ENCODE peak calls at places on chromosome X, in six cellular contexts. T is CD4-positive, alpha-beta T cell; E is cardiac muscle cell; P is thoracic aorta; Y is CD8-positive, alpha-beta T cell; L is right lobe of liver. H is an unnamed sample.

GRCh38 chrX:63475200-63475599 is 124.1 kb upstream of the SPIN4 start:
- DNase-seq in T (no peak), E (no peak), P (no peak), Y (no peak), L (no peak), H (no peak)

GRCh38 chrX:31057691-31058090 is 14.2 kb downstream of the FTHL17 start:
- DNase-seq in T (no peak), E (no peak), P (no peak), Y (no peak), L (no peak), H (no peak)

GRCh38 chrX:39162322-39162721 is 361.1 kb downstream of the MID1IP1 start:
- DNase-seq in T (peak), E (no peak), P (no peak), Y (peak), L (no peak), H (no peak)

GRCh38 chrX:64642482-64642881 is 247.2 kb upstream of the MTMR8 start:
- DNase-seq in T (no peak), E (no peak), P (no peak), Y (no peak), L (no peak), H (no peak)

GRCh38 chrX:19097553-19097952 is 24.7 kb downstream of the ADGRG2 start:
- DNase-seq in T (no peak), E (no peak), P (no peak), Y (no peak), L (no peak), H (no peak)

GRCh38 chrX:103250977-103251376 is 4.0 kb downstream of the TCEAL8 start:
- DNase-seq in T (no peak), E (no peak), P (no peak), Y (no peak), L (no peak), H (peak)

GRCh38 chrX:150162141-150162540 is 201.0 kb upstream of the MAMLD1 start:
- DNase-seq in T (no peak), E (no peak), P (no peak), Y (no peak), L (no peak), H (peak)

GRCh38 chrX:37830371-37830770 is 17.0 kb downstream of the DYNLT3 start:
- DNase-seq in T (no peak), E (no peak), P (no peak), Y (no peak), L (no peak), H (no peak)

GRCh38 chrX:150038356-150038755 is 100.1 kb upstream of the EOLA2 start:
- DNase-seq in T (no peak), E (no peak), P (no peak), Y (no peak), L (no peak), H (no peak)

DNA sequence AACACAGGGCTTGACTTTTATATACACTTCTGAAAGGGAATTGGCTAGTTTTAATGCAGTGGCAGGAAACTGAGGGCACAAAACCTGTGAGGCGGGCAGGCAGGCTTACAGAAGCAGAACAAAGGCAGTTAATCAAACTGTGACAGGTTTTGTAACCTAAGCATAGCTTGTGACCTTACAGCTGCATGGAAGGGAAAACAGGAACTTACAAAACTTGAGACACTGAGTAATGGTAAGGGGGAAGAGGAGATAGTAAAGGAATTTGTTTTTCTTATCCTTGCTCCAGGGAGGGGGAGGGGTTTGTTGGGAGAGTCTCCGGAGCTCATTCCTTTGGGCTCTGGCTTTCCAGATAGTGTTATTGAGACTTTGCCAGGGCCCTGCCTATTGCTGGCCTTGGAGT is 55.6 kb downstream of the SLITRK4 start:
- DNase-seq in T (no peak), E (peak), P (no peak), Y (no peak), L (no peak), H (peak)
- H3K27ac ChIP-seq in T (no peak), E (no peak), P (no peak), Y (no peak), L (no peak), H (no peak)

DNA sequence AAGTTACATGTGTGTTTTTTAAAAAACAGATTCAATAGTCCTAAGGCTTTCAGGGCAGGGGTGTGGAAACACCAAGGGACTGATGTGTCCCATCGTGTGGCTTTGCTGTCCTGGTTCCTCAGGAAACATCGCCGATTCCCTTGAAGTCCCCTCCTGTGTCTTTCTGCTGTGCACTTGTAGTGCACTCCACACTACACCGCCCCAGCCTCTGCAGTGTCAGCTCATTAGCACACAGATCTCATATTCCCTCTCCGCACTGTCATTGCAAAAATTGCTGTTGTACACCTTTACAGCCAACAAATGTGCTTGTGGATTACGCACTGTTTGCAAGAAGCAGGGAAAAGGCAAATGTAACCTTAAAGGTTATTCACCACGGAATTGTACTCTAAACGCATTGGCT is 5.2 kb downstream of the GRIA3 start:
- DNase-seq in T (no peak), E (no peak), P (no peak), Y (no peak), L (no peak), H (no peak)
- TF ChIP-seq CTCF in T (no peak), E (no peak), P (no peak), Y (no peak), L (no peak), H (no peak)

GRCh38 chrX:153806999-153807575 is 12.6 kb downstream of the SSR4 start:
- DNase-seq in T (no peak), E (no peak), P (no peak), Y (no peak), L (no peak), H (no peak)

GRCh38 chrX:153803211-153804099 is 9.0 kb downstream of the SSR4 start:
- DNase-seq in T (no peak), E (no peak), P (no peak), Y (no peak), L (no peak), H (no peak)

GRCh38 chrX:153804100-153804595 is 9.7 kb downstream of the SSR4 start:
- DNase-seq in T (no peak), E (no peak), P (no peak), Y (no peak), L (no peak), H (no peak)

GRCh38 chrX:153804621-153805020 is 10.2 kb downstream of the SSR4 start:
- DNase-seq in T (no peak), E (no peak), P (no peak), Y (no peak), L (no peak), H (no peak)

GRCh38 chrX:153805436-153805835 is 11.0 kb downstream of the SSR4 start:
- DNase-seq in T (no peak), E (no peak), P (no peak), Y (no peak), L (no peak), H (no peak)
- H3K27ac ChIP-seq in T (no peak), E (no peak), P (no peak), Y (no peak), L (no peak), H (peak)

DNA sequence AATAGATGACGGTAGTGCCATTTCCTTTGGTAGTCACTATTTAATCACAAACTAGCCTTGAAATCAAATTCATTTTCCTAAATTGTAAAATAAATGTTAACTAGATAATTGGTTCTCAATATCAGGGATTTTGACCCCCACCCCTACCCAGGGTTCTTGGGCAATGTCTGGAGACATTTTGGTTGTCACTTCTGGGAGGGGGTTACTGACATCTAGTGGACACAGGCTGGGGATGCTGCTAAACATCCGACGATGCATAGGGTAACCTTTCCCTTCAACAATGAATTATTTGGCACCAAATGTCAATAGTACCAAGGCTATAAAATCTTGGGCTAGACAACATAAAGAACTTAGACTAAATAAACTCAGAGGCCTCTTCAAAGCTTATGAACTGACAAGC is 285.8 kb upstream of the TRPC5 start:
- DNase-seq in T (no peak), E (no peak), P (no peak), Y (no peak), L (no peak), H (no peak)
- TF ChIP-seq CTCF in T (no peak), E (no peak), P (no peak), Y (no peak), L (peak), H (no peak)

GRCh38 chrX:134718329-134719317 is 60.4 kb upstream of the PLAC1 start:
- DNase-seq in T (no peak), E (peak), P (no peak), Y (no peak), L (no peak), H (peak)
- H3K27ac ChIP-seq in T (no peak), E (no peak), P (no peak), Y (no peak), L (no peak), H (peak)

H was measured in RWPE1.